ENCODE peak calls at places on chromosome 9, in eight cellular contexts. E is glutamatergic neuron, M is SK-N-SH, U is cardiac fibroblast, S is endothelial cell, P is foreskin fibroblast, T is coronary artery, W is B cell. H is an unnamed sample.

GRCh38 chr9:81620009-81620405 is 69.3 kb downstream of the TLE1 start:
- DNase-seq in E (no peak), M (no peak), U (no peak), S (no peak), P (no peak), T (no peak), W (no peak), H (no peak)

GRCh38 chr9:14515564-14516198 is 177.6 kb downstream of the ZDHHC21 start:
- DNase-seq in E (peak; percentile 83), M (peak; percentile 42), U (no peak), S (no peak), P (no peak), T (no peak), W (no peak), H (no peak)

GRCh38 chr9:106075991-106076390 is 381.6 kb downstream of the TMEM38B start:
- DNase-seq in E (no peak), M (no peak), U (peak; percentile 6), S (no peak), P (peak; percentile 84), T (no peak), W (no peak), H (no peak)

GRCh38 chr9:108271646-108272349 is 584.0 kb downstream of the ACTL7B start:
- DNase-seq in E (peak; percentile 20), M (no peak), U (peak; percentile 78), S (no peak), P (peak; percentile 70), T (no peak), W (no peak), H (no peak)

GRCh38 chr9:18482371-18482770 is 8.4 kb downstream of the ADAMTSL1 start:
- DNase-seq in E (no peak), M (no peak), U (no peak), S (no peak), P (no peak), T (no peak), W (no peak), H (no peak)

GRCh38 chr9:81849631-81850259 is 78.5 kb upstream of the SPATA31D4 start:
- DNase-seq in E (no peak), M (no peak), U (no peak), S (no peak), P (no peak), T (no peak), W (no peak), H (no peak)

GRCh38 chr9:87865626-87866025 is 17.1 kb upstream of the SPATA31E1 start:
- DNase-seq in E (no peak), M (no peak), U (no peak), S (no peak), P (no peak), T (no peak), W (no peak), H (no peak)

GRCh38 chr9:37174247-37174646 is 53.9 kb downstream of the ZCCHC7 start:
- DNase-seq in E (no peak), M (no peak), U (peak; percentile 63), S (no peak), P (no peak), T (no peak), W (no peak), H (no peak)

GRCh38 chr9:38036359-38037084 is 32.5 kb downstream of the SHB start:
- DNase-seq in E (no peak), M (no peak), U (peak; percentile 80), S (no peak), P (peak; percentile 88), T (peak; percentile 83), W (no peak), H (no peak)

GRCh38 chr9:93136011-93136440 is 2.0 kb upstream of the NINJ1 start:
- DNase-seq in E (no peak), M (no peak), U (peak; percentile 41), S (no peak), P (peak; percentile 39), T (no peak), W (no peak), H (no peak)

GRCh38 chr9:72808446-72808768 is 144.4 kb downstream of the ALDH1A1 start:
- DNase-seq in E (no peak), M (no peak), U (no peak), S (no peak), P (no peak), T (no peak), W (no peak), H (no peak)

GRCh38 chr9:72809586-72809985 is 143.3 kb downstream of the ALDH1A1 start:
- DNase-seq in E (no peak), M (no peak), U (no peak), S (no peak), P (no peak), T (no peak), W (no peak), H (no peak)

GRCh38 chr9:72813544-72813943 is 139.3 kb downstream of the ALDH1A1 start:
- DNase-seq in E (no peak), M (no peak), U (no peak), S (no peak), P (no peak), T (no peak), W (no peak), H (no peak)

GRCh38 chr9:72812622-72813111 is 140.2 kb downstream of the ALDH1A1 start:
- DNase-seq in E (no peak), M (no peak), U (no peak), S (no peak), P (no peak), T (no peak), W (no peak), H (no peak)

GRCh38 chr9:72807765-72808445 is 144.9 kb downstream of the ALDH1A1 start:
- DNase-seq in E (no peak), M (peak; percentile 15), U (peak; percentile 5), S (no peak), P (no peak), T (no peak), W (no peak), H (peak; percentile 6)
- TF ChIP-seq CTCF in E (peak; percentile 36), M (peak; percentile 63), U (peak; percentile 15), S (no peak), P (peak; percentile 18), T (no peak), W (no peak), H (peak; percentile 70)

DNA sequence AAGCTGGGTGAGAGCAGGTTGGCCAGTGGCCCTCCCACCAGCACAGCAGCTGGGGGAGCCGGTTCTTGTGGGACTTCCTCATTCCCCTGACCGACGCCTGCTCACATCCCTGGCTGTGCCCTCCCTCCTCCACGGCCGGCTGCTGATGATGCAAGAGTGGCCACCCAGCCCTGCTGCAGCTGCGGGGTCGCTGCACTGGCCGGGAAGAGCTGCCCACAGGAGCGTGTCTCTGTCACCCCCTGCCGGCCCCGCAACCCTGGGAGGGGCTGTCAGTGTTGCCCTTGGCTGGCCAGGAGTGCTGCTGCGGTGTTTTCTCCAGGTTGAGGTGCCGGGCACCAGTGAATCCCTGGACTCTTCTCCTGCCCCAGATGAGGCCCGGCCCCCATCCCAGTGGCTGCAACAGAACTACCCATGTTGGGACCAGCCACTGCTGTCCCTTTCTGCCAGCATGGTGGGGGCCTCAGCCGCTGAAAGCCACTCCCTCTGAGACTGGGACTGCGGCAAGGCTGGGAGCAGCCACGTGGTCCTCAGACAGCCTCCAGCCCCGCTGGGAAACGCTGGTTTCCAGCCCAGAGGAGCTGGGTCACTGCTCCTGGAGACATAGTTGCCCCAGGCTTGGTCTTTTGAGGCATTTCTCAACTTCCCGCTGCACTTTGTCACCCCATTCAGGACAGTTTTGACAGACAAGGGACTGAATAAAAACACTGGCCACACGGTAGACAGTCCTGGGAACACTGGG is 739 bp downstream of the CARD9 start:
- DNase-seq in E (peak; percentile 69), M (peak; percentile 84), U (peak; percentile 80), S (no peak), P (peak; percentile 86), T (no peak), W (no peak), H (peak; percentile 19)
- TF ChIP-seq CTCF in E (no peak), M (peak; percentile 21), U (no peak), S (no peak), P (peak; percentile 16), T (no peak), W (no peak), H (no peak)

DNA sequence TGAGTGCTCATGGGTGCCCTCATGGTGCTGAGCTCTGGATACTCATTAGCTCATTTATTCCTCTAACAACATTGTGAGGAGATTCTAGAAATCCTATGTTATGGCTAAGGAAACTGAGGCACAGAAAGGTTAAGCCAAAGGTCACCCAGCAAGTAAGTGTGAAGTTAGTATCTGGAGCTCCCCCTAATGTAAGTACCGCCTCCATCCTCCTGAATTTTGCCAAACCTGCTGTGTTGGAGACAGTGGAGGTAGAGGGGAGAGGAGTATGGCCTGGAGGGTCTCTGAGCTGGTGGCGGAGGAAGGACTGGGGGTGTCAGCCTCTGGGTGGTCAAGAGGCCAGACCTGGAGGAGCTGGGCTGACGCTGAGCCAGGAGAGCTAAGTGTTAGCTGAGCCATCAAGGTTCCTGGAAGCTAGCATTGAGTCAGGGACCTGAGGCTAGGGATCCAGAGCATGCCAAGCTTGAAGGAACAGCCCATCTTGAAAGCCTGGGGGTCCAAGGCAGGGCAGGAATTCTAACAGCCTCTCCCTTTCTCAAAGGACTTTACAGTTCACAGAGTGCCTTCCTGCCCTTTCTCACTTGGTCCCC is 114.8 kb downstream of the RGS3 start:
- DNase-seq in E (peak; percentile 1), M (no peak), U (no peak), S (no peak), P (no peak), T (no peak), W (no peak), H (no peak)
- TF ChIP-seq CTCF in E (no peak), M (no peak), U (no peak), S (no peak), P (no peak), T (no peak), W (no peak), H (peak; percentile 70)

GRCh38 chr9:73199886-73200285 is 48.2 kb downstream of the ANXA1 start:
- DNase-seq in E (peak; percentile 33), M (peak; percentile 5), U (peak; percentile 10), S (no peak), P (no peak), T (no peak), W (no peak), H (no peak)
- TF ChIP-seq CTCF in E (no peak), M (peak; percentile 54), U (peak; percentile 36), S (no peak), P (no peak), T (no peak), W (no peak), H (no peak)

H was measured in OCI-LY7.